ENCODE peak calls at places on chromosomes 16 and 17, in six cellular contexts. One of them, this sample, is unnamed.

GRCh38 chr16:53053967-53054669 is 673 bp upstream of the CHD9 start:
- DNase-seq in T-helper 17 cell: no peak
- DNase-seq in progenitor cell of endocrine pancreas: no peak
- DNase-seq in stimulated activated naive CD4-positive, alpha-beta T cell treated with Interleukin-2 at 50 U/mL for 16 hours: no peak
- DNase-seq in EL: no peak
- DNase-seq in left ventricle myocardium inferior: peak; percentile 62
- DNase-seq in this sample: no peak

GRCh38 chr16:17160285-17160854 is 310.4 kb downstream of the XYLT1 start:
- DNase-seq in T-helper 17 cell: no peak
- DNase-seq in progenitor cell of endocrine pancreas: no peak
- DNase-seq in stimulated activated naive CD4-positive, alpha-beta T cell treated with Interleukin-2 at 50 U/mL for 16 hours: no peak
- DNase-seq in EL: peak; percentile 10
- DNase-seq in left ventricle myocardium inferior: no peak
- DNase-seq in this sample: no peak

GRCh38 chr16:66515543-66516171 is 34.3 kb downstream of the TK2 start:
- DNase-seq in T-helper 17 cell: no peak
- DNase-seq in progenitor cell of endocrine pancreas: no peak
- DNase-seq in stimulated activated naive CD4-positive, alpha-beta T cell treated with Interleukin-2 at 50 U/mL for 16 hours: no peak
- DNase-seq in EL: peak; percentile 83
- DNase-seq in left ventricle myocardium inferior: no peak
- DNase-seq in this sample: no peak

GRCh38 chr16:65195998-65196397 is 74.1 kb upstream of the CDH11 start:
- DNase-seq in T-helper 17 cell: no peak
- DNase-seq in progenitor cell of endocrine pancreas: no peak
- DNase-seq in stimulated activated naive CD4-positive, alpha-beta T cell treated with Interleukin-2 at 50 U/mL for 16 hours: no peak
- DNase-seq in EL: peak; percentile 69
- DNase-seq in left ventricle myocardium inferior: no peak
- DNase-seq in this sample: no peak

GRCh38 chr17:57138956-57139576 is 54.0 kb downstream of the AKAP1 start:
- DNase-seq in T-helper 17 cell: no peak
- DNase-seq in progenitor cell of endocrine pancreas: no peak
- DNase-seq in stimulated activated naive CD4-positive, alpha-beta T cell treated with Interleukin-2 at 50 U/mL for 16 hours: no peak
- DNase-seq in EL: no peak
- DNase-seq in left ventricle myocardium inferior: no peak
- DNase-seq in this sample: no peak

GRCh38 chr17:73430848-73431247 is 119.0 kb upstream of the CDC42EP4 start:
- DNase-seq in T-helper 17 cell: no peak
- DNase-seq in progenitor cell of endocrine pancreas: no peak
- DNase-seq in stimulated activated naive CD4-positive, alpha-beta T cell treated with Interleukin-2 at 50 U/mL for 16 hours: no peak
- DNase-seq in EL: no peak
- DNase-seq in left ventricle myocardium inferior: no peak
- DNase-seq in this sample: no peak

GRCh38 chr16:66434619-66435430 is 7.7 kb downstream of the BEAN1 start:
- DNase-seq in T-helper 17 cell: no peak
- DNase-seq in progenitor cell of endocrine pancreas: no peak
- DNase-seq in stimulated activated naive CD4-positive, alpha-beta T cell treated with Interleukin-2 at 50 U/mL for 16 hours: no peak
- DNase-seq in EL: no peak
- DNase-seq in left ventricle myocardium inferior: no peak
- DNase-seq in this sample: no peak

GRCh38 chr16:27823438-27823820 is 240.1 kb downstream of the GSG1L start:
- DNase-seq in T-helper 17 cell: no peak
- DNase-seq in progenitor cell of endocrine pancreas: no peak
- DNase-seq in stimulated activated naive CD4-positive, alpha-beta T cell treated with Interleukin-2 at 50 U/mL for 16 hours: no peak
- DNase-seq in EL: no peak
- DNase-seq in left ventricle myocardium inferior: no peak
- DNase-seq in this sample: no peak

GRCh38 chr17:70187383-70187782 is 18.1 kb downstream of the KCNJ2 start:
- DNase-seq in T-helper 17 cell: no peak
- DNase-seq in progenitor cell of endocrine pancreas: no peak
- DNase-seq in stimulated activated naive CD4-positive, alpha-beta T cell treated with Interleukin-2 at 50 U/mL for 16 hours: no peak
- DNase-seq in EL: no peak
- DNase-seq in left ventricle myocardium inferior: no peak
- DNase-seq in this sample: no peak

GRCh38 chr17:8288336-8289102 is at the start of gene RANGRF:
- DNase-seq in T-helper 17 cell: peak; percentile 73
- DNase-seq in progenitor cell of endocrine pancreas: peak; percentile 70
- DNase-seq in stimulated activated naive CD4-positive, alpha-beta T cell treated with Interleukin-2 at 50 U/mL for 16 hours: peak; percentile 84
- DNase-seq in EL: peak; percentile 85
- DNase-seq in left ventricle myocardium inferior: peak; percentile 92
- DNase-seq in this sample: peak; percentile 95

GRCh38 chr17:62778990-62779681 is 29.0 kb downstream of the MARCHF10 start:
- DNase-seq in T-helper 17 cell: peak; percentile 45
- DNase-seq in progenitor cell of endocrine pancreas: no peak
- DNase-seq in stimulated activated naive CD4-positive, alpha-beta T cell treated with Interleukin-2 at 50 U/mL for 16 hours: no peak
- DNase-seq in EL: peak; percentile 99
- DNase-seq in left ventricle myocardium inferior: no peak
- DNase-seq in this sample: peak; percentile 53

GRCh38 chr16:86211800-86212199 is 298.5 kb upstream of the FOXF1 start:
- DNase-seq in T-helper 17 cell: no peak
- DNase-seq in progenitor cell of endocrine pancreas: no peak
- DNase-seq in stimulated activated naive CD4-positive, alpha-beta T cell treated with Interleukin-2 at 50 U/mL for 16 hours: no peak
- DNase-seq in EL: no peak
- DNase-seq in left ventricle myocardium inferior: no peak
- DNase-seq in this sample: no peak

GRCh38 chr16:1224558-1224957 is 510 bp downstream of the TPSG1 start:
- DNase-seq in T-helper 17 cell: no peak
- DNase-seq in progenitor cell of endocrine pancreas: no peak
- DNase-seq in stimulated activated naive CD4-positive, alpha-beta T cell treated with Interleukin-2 at 50 U/mL for 16 hours: no peak
- DNase-seq in EL: no peak
- DNase-seq in left ventricle myocardium inferior: no peak
- DNase-seq in this sample: no peak

GRCh38 chr17:76080207-76080933 is 1.4 kb downstream of the ZACN start:
- DNase-seq in T-helper 17 cell: no peak
- DNase-seq in progenitor cell of endocrine pancreas: no peak
- DNase-seq in stimulated activated naive CD4-positive, alpha-beta T cell treated with Interleukin-2 at 50 U/mL for 16 hours: no peak
- DNase-seq in EL: no peak
- DNase-seq in left ventricle myocardium inferior: no peak
- DNase-seq in this sample: no peak

GRCh38 chr16:50305441-50306061 is 39.2 kb downstream of the ADCY7 start:
- DNase-seq in T-helper 17 cell: no peak
- DNase-seq in progenitor cell of endocrine pancreas: peak; percentile 6
- DNase-seq in stimulated activated naive CD4-positive, alpha-beta T cell treated with Interleukin-2 at 50 U/mL for 16 hours: no peak
- DNase-seq in EL: no peak
- DNase-seq in left ventricle myocardium inferior: no peak
- DNase-seq in this sample: no peak

GRCh38 chr17:9577402-9577709 is 914 bp downstream of the CFAP52 start:
- DNase-seq in T-helper 17 cell: no peak
- DNase-seq in progenitor cell of endocrine pancreas: no peak
- DNase-seq in stimulated activated naive CD4-positive, alpha-beta T cell treated with Interleukin-2 at 50 U/mL for 16 hours: no peak
- DNase-seq in EL: no peak
- DNase-seq in left ventricle myocardium inferior: no peak
- DNase-seq in this sample: no peak

GRCh38 chr17:7515912-7516610 is 31.9 kb downstream of the POLR2A start:
- DNase-seq in T-helper 17 cell: no peak
- DNase-seq in progenitor cell of endocrine pancreas: no peak
- DNase-seq in stimulated activated naive CD4-positive, alpha-beta T cell treated with Interleukin-2 at 50 U/mL for 16 hours: no peak
- DNase-seq in EL: peak; percentile 12
- DNase-seq in left ventricle myocardium inferior: no peak
- DNase-seq in this sample: no peak

GRCh38 chr17:17769869-17770361 is 66.9 kb downstream of the SREBF1 start:
- DNase-seq in T-helper 17 cell: no peak
- DNase-seq in progenitor cell of endocrine pancreas: no peak
- DNase-seq in stimulated activated naive CD4-positive, alpha-beta T cell treated with Interleukin-2 at 50 U/mL for 16 hours: no peak
- DNase-seq in EL: no peak
- DNase-seq in left ventricle myocardium inferior: no peak
- DNase-seq in this sample: no peak

GRCh38 chr17:67377727-67378443 is 804 bp downstream of the PITPNC1 start:
- DNase-seq in T-helper 17 cell: peak; percentile 35
- DNase-seq in progenitor cell of endocrine pancreas: peak; percentile 52
- DNase-seq in stimulated activated naive CD4-positive, alpha-beta T cell treated with Interleukin-2 at 50 U/mL for 16 hours: peak; percentile 51
- DNase-seq in EL: peak; percentile 56
- DNase-seq in left ventricle myocardium inferior: peak; percentile 60
- DNase-seq in this sample: peak; percentile 68

GRCh38 chr16:88803264-88803987 is at the start of gene CDT1:
- DNase-seq in T-helper 17 cell: peak; percentile 90
- DNase-seq in progenitor cell of endocrine pancreas: peak; percentile 83
- DNase-seq in stimulated activated naive CD4-positive, alpha-beta T cell treated with Interleukin-2 at 50 U/mL for 16 hours: peak; percentile 75
- DNase-seq in EL: peak; percentile 78
- DNase-seq in left ventricle myocardium inferior: peak; percentile 79
- DNase-seq in this sample: peak; percentile 73

GRCh38 chr17:63381101-63381729 is 64.9 kb downstream of the CYB561 start:
- DNase-seq in T-helper 17 cell: no peak
- DNase-seq in progenitor cell of endocrine pancreas: no peak
- DNase-seq in stimulated activated naive CD4-positive, alpha-beta T cell treated with Interleukin-2 at 50 U/mL for 16 hours: no peak
- DNase-seq in EL: peak; percentile 62
- DNase-seq in left ventricle myocardium inferior: no peak
- DNase-seq in this sample: no peak

GRCh38 chr16:23214796-23215195 is 32.3 kb downstream of the SCNN1G start:
- DNase-seq in T-helper 17 cell: no peak
- DNase-seq in progenitor cell of endocrine pancreas: no peak
- DNase-seq in stimulated activated naive CD4-positive, alpha-beta T cell treated with Interleukin-2 at 50 U/mL for 16 hours: no peak
- DNase-seq in EL: no peak
- DNase-seq in left ventricle myocardium inferior: no peak
- DNase-seq in this sample: no peak

GRCh38 chr16:70738083-70738977 is 52.5 kb upstream of the MTSS2 start:
- DNase-seq in T-helper 17 cell: no peak
- DNase-seq in progenitor cell of endocrine pancreas: no peak
- DNase-seq in stimulated activated naive CD4-positive, alpha-beta T cell treated with Interleukin-2 at 50 U/mL for 16 hours: no peak
- DNase-seq in EL: peak; percentile 76
- DNase-seq in left ventricle myocardium inferior: peak; percentile 69
- DNase-seq in this sample: peak; percentile 39

GRCh38 chr16:68005786-68006286 is 6.6 kb upstream of the DPEP2 start:
- DNase-seq in T-helper 17 cell: no peak
- DNase-seq in progenitor cell of endocrine pancreas: no peak
- DNase-seq in stimulated activated naive CD4-positive, alpha-beta T cell treated with Interleukin-2 at 50 U/mL for 16 hours: no peak
- DNase-seq in EL: no peak
- DNase-seq in left ventricle myocardium inferior: no peak
- DNase-seq in this sample: no peak

GRCh38 chr16:3027983-3028715 is 4.3 kb downstream of the THOC6 start:
- DNase-seq in T-helper 17 cell: peak; percentile 92
- DNase-seq in progenitor cell of endocrine pancreas: peak; percentile 92
- DNase-seq in stimulated activated naive CD4-positive, alpha-beta T cell treated with Interleukin-2 at 50 U/mL for 16 hours: peak; percentile 82
- DNase-seq in EL: peak; percentile 56
- DNase-seq in left ventricle myocardium inferior: peak; percentile 78
- DNase-seq in this sample: peak; percentile 93

GRCh38 chr16:30893082-30893743 is 664 bp downstream of the BCL7C start:
- DNase-seq in T-helper 17 cell: peak; percentile 31
- DNase-seq in progenitor cell of endocrine pancreas: no peak
- DNase-seq in stimulated activated naive CD4-positive, alpha-beta T cell treated with Interleukin-2 at 50 U/mL for 16 hours: no peak
- DNase-seq in EL: no peak
- DNase-seq in left ventricle myocardium inferior: no peak
- DNase-seq in this sample: no peak

GRCh38 chr17:1038459-1039118 is 41.7 kb downstream of the TIMM22 start:
- DNase-seq in T-helper 17 cell: no peak
- DNase-seq in progenitor cell of endocrine pancreas: no peak
- DNase-seq in stimulated activated naive CD4-positive, alpha-beta T cell treated with Interleukin-2 at 50 U/mL for 16 hours: no peak
- DNase-seq in EL: no peak
- DNase-seq in left ventricle myocardium inferior: no peak
- DNase-seq in this sample: no peak

GRCh38 chr17:320139-320538 is 32.5 kb downstream of the RPH3AL start:
- DNase-seq in T-helper 17 cell: no peak
- DNase-seq in progenitor cell of endocrine pancreas: no peak
- DNase-seq in stimulated activated naive CD4-positive, alpha-beta T cell treated with Interleukin-2 at 50 U/mL for 16 hours: no peak
- DNase-seq in EL: no peak
- DNase-seq in left ventricle myocardium inferior: no peak
- DNase-seq in this sample: no peak